ENCODE peak calls at places on chromosomes 11 and 22, in seven cellular contexts. K is WTC11; A is fibroblast of pulmonary artery; M is HEK293T; E is effector memory CD4-positive, alpha-beta T cell; T is GM20000; F is stimulated activated CD4-positive, alpha-beta T cell treated with anti-CD3 and anti-CD28 coated beads, Interleukin-4, amount 100 ng/mL, for 48 hours. V is an unnamed sample.

GRCh38 chr11:102293873-102294601 is 23.2 kb upstream of the BIRC3 start:
- DNase-seq in K (no peak), A (peak; percentile 69), M (peak; percentile 42), E (no peak), T (peak; percentile 62), F (no peak), V (no peak)

GRCh38 chr11:120208012-120208441 is 2.8 kb upstream of the OAF start:
- DNase-seq in K (no peak), A (peak; percentile 54), M (no peak), E (no peak), T (no peak), F (no peak), V (no peak)

GRCh38 chr22:42905702-42906183 is 48.7 kb upstream of the ARFGAP3 start:
- DNase-seq in K (no peak), A (no peak), M (no peak), E (no peak), T (no peak), F (no peak), V (no peak)

GRCh38 chr11:115244314-115244713 is 259.9 kb downstream of the CADM1 start:
- DNase-seq in K (no peak), A (no peak), M (no peak), E (no peak), T (no peak), F (no peak), V (no peak)

GRCh38 chr22:19806213-19807160 is 45.9 kb downstream of the TBX1 start:
- DNase-seq in K (peak; percentile 7), A (no peak), M (no peak), E (no peak), T (no peak), F (no peak), V (no peak)

GRCh38 chr22:23526588-23527315 is 53.3 kb downstream of the IGLL1 start:
- DNase-seq in K (no peak), A (no peak), M (no peak), E (no peak), T (no peak), F (no peak), V (no peak)

GRCh38 chr11:96103721-96104120 is 179.8 kb upstream of the MTMR2 start:
- DNase-seq in K (no peak), A (no peak), M (no peak), E (no peak), T (no peak), F (no peak), V (no peak)

GRCh38 chr11:131038597-131038996 is 122.3 kb upstream of the SNX19 start:
- DNase-seq in K (no peak), A (peak; percentile 27), M (peak; percentile 22), E (no peak), T (peak; percentile 20), F (no peak), V (no peak)

GRCh38 chr11:13972033-13972910 is 9.7 kb downstream of the SPON1 start:
- DNase-seq in K (no peak), A (peak; percentile 5), M (no peak), E (no peak), T (no peak), F (no peak), V (no peak)

GRCh38 chr11:64358907-64359711 is at the start of gene RPS6KA4:
- DNase-seq in K (peak; percentile 49), A (peak; percentile 50), M (peak; percentile 76), E (no peak), T (peak; percentile 98), F (no peak), V (peak; percentile 17)

GRCh38 chr11:20002312-20003216 is 157.7 kb downstream of the DBX1 start:
- DNase-seq in K (no peak), A (no peak), M (no peak), E (no peak), T (no peak), F (no peak), V (no peak)

GRCh38 chr11:87447606-87448005 is 409.9 kb downstream of the TMEM135 start:
- DNase-seq in K (no peak), A (no peak), M (no peak), E (no peak), T (no peak), F (no peak), V (no peak)

GRCh38 chr11:6574816-6575715 is 28.4 kb downstream of the RRP8 start:
- DNase-seq in K (no peak), A (no peak), M (no peak), E (no peak), T (no peak), F (no peak), V (no peak)

GRCh38 chr11:115958089-115959000 is 454.1 kb upstream of the CADM1 start:
- DNase-seq in K (peak; percentile 19), A (no peak), M (no peak), E (no peak), T (no peak), F (no peak), V (no peak)

GRCh38 chr11:134537296-134537695 is 125.3 kb upstream of the B3GAT1 start:
- DNase-seq in K (peak; percentile 7), A (no peak), M (no peak), E (no peak), T (no peak), F (no peak), V (no peak)

GRCh38 chr11:62464655-62465054 is 45.8 kb downstream of the SCGB1A1 start:
- DNase-seq in K (no peak), A (no peak), M (no peak), E (no peak), T (no peak), F (no peak), V (no peak)

GRCh38 chr11:88515002-88515401 is 177.5 kb upstream of the CTSC start:
- DNase-seq in K (no peak), A (no peak), M (no peak), E (no peak), T (no peak), F (no peak), V (no peak)

GRCh38 chr11:1373536-1374214 is 16.1 kb upstream of the BRSK2 start:
- DNase-seq in K (no peak), A (no peak), M (no peak), E (no peak), T (no peak), F (no peak), V (no peak)

GRCh38 chr22:35868938-35869337 is 151.3 kb downstream of the APOL5 start:
- DNase-seq in K (no peak), A (peak; percentile 25), M (no peak), E (no peak), T (no peak), F (no peak), V (no peak)

V was measured in CD8-positive, alpha-beta T cell.